ENCODE peak calls at places on chromosome 11, in eight cellular contexts. D, F, C, S, T, X, R and G are unnamed samples.
A peak's percentile ranks its signal among the peaks of the same experiment; 100 is the strongest.

GRCh38 chr11:74427377-74427776 is 29.1 kb upstream of the PGM2L1 start:
- DNase-seq in D (peak; percentile 18), F (no peak), C (no peak), S (no peak), T (no peak), X (no peak), R (no peak), G (no peak)

GRCh38 chr11:113131036-113131775 is 170.0 kb downstream of the NCAM1 start:
- DNase-seq in D (no peak), F (no peak), C (no peak), S (no peak), T (no peak), X (no peak), R (no peak), G (no peak)

GRCh38 chr11:59669611-59670009 is 773 bp upstream of the PATL1 start:
- DNase-seq in D (peak; percentile 28), F (no peak), C (peak; percentile 76), S (peak; percentile 73), T (peak; percentile 3), X (peak; percentile 57), R (peak; percentile 80), G (peak; percentile 66)

GRCh38 chr11:7457211-7457610 is 28.1 kb upstream of the OLFML1 start:
- DNase-seq in D (peak; percentile 63), F (no peak), C (peak; percentile 22), S (no peak), T (no peak), X (no peak), R (no peak), G (no peak)

GRCh38 chr11:33065445-33066178 is 26.2 kb downstream of the TCP11L1 start:
- DNase-seq in D (peak; percentile 29), F (peak; percentile 7), C (peak; percentile 79), S (peak; percentile 64), T (peak; percentile 35), X (peak; percentile 80), R (peak; percentile 82), G (peak; percentile 38)

GRCh38 chr11:57781529-57781943 is 19.9 kb downstream of the CTNND1 start:
- DNase-seq in D (no peak), F (no peak), C (no peak), S (peak; percentile 66), T (no peak), X (peak; percentile 69), R (no peak), G (no peak)

GRCh38 chr11:20367313-20367948 is 3.9 kb downstream of the HTATIP2 start:
- DNase-seq in D (peak; percentile 75), F (no peak), C (peak; percentile 82), S (peak; percentile 91), T (no peak), X (no peak), R (peak; percentile 76), G (peak; percentile 72)

GRCh38 chr11:119907934-119908760 is 179.1 kb upstream of the NECTIN1 start:
- DNase-seq in D (no peak), F (no peak), C (no peak), S (no peak), T (no peak), X (peak; percentile 43), R (no peak), G (no peak)

GRCh38 chr11:68030318-68031135 is at the start of gene NDUFS8:
- DNase-seq in D (peak; percentile 96), F (peak; percentile 93), C (peak; percentile 99), S (peak; percentile 99), T (peak; percentile 92), X (peak; percentile 99), R (peak; percentile 99), G (peak; percentile 99)

GRCh38 chr11:27456802-27457329 is 15.7 kb downstream of the LGR4 start:
- DNase-seq in D (no peak), F (no peak), C (no peak), S (no peak), T (no peak), X (no peak), R (no peak), G (no peak)

GRCh38 chr11:70326365-70326803 is 55.9 kb downstream of the PPFIA1 start:
- DNase-seq in D (no peak), F (no peak), C (no peak), S (peak; percentile 75), T (no peak), X (no peak), R (no peak), G (no peak)

GRCh38 chr11:122756417-122756816 is 81.9 kb upstream of the CRTAM start:
- DNase-seq in D (no peak), F (no peak), C (peak; percentile 76), S (no peak), T (no peak), X (peak; percentile 36), R (no peak), G (peak; percentile 22)